ENCODE peak calls at places on chromosomes 12 and 14, in eight cellular contexts. Z is NK-92 treated with Interleukin-12 subunit alpha and Interleukin-12 subunit beta, amount 100 ng/mL, for 24 hours; B is hypothalamus; N is head of caudate nucleus; M is SIG-M5; A is left ventricle myocardium inferior; J is GM12892; C is fibroblast of mammary gland. D is an unnamed sample.

GRCh38 chr12:89566615-89567014 is 40.8 kb upstream of the POC1B start:
- DNase-seq in Z (no peak), B (no peak), N (no peak), M (no peak), A (no peak), J (no peak), C (peak), D (no peak)

GRCh38 chr14:100063314-100063941 is 1.8 kb upstream of the EVL start:
- DNase-seq in Z (no peak), B (no peak), N (no peak), M (no peak), A (no peak), J (no peak), C (no peak), D (no peak)

GRCh38 chr12:131720921-131721320 is 10.0 kb downstream of the SFSWAP start:
- DNase-seq in Z (no peak), B (no peak), N (peak), M (no peak), A (no peak), J (no peak), C (peak), D (no peak)

GRCh38 chr12:14558377-14559051 is 9.2 kb downstream of the PLBD1 start:
- DNase-seq in Z (no peak), B (no peak), N (no peak), M (peak), A (no peak), J (no peak), C (no peak), D (no peak)

GRCh38 chr12:54421175-54421872 is 2.3 kb upstream of the ITGA5 start:
- DNase-seq in Z (no peak), B (no peak), N (no peak), M (no peak), A (peak), J (no peak), C (peak), D (no peak)

GRCh38 chr14:92282669-92283068 is 40.3 kb upstream of the SLC24A4 start:
- DNase-seq in Z (no peak), B (no peak), N (no peak), M (no peak), A (no peak), J (no peak), C (no peak), D (no peak)

GRCh38 chr12:70070494-70071007 is 172.7 kb upstream of the CNOT2 start:
- DNase-seq in Z (no peak), B (no peak), N (no peak), M (no peak), A (no peak), J (no peak), C (peak), D (no peak)

GRCh38 chr14:23570806-23571483 is 3.4 kb upstream of the AP1G2 start:
- DNase-seq in Z (no peak), B (no peak), N (peak), M (no peak), A (no peak), J (no peak), C (no peak), D (no peak)

GRCh38 chr12:124876171-124876570 is 12.5 kb upstream of the SCARB1 start:
- DNase-seq in Z (no peak), B (no peak), N (no peak), M (no peak), A (no peak), J (no peak), C (no peak), D (no peak)

GRCh38 chr14:51370758-51371386 is 130.8 kb downstream of the TMX1 start:
- DNase-seq in Z (no peak), B (no peak), N (no peak), M (no peak), A (no peak), J (no peak), C (peak), D (no peak)

GRCh38 chr12:80846930-80847329 is 90.8 kb downstream of the LIN7A start:
- DNase-seq in Z (no peak), B (no peak), N (no peak), M (no peak), A (no peak), J (no peak), C (no peak), D (no peak)

GRCh38 chr12:40551466-40551865 is 140.8 kb upstream of the CNTN1 start:
- DNase-seq in Z (no peak), B (no peak), N (no peak), M (no peak), A (no peak), J (no peak), C (peak), D (no peak)

GRCh38 chr12:102314821-102315220 is 117.2 kb upstream of the PMCH start:
- DNase-seq in Z (no peak), B (no peak), N (no peak), M (no peak), A (no peak), J (no peak), C (no peak), D (no peak)

GRCh38 chr14:95054346-95055280 is 102.7 kb downstream of the DICER1 start:
- DNase-seq in Z (no peak), B (no peak), N (no peak), M (no peak), A (no peak), J (no peak), C (no peak), D (no peak)

GRCh38 chr12:101653503-101653902 is 43.9 kb upstream of the CHPT1 start:
- DNase-seq in Z (no peak), B (no peak), N (no peak), M (no peak), A (no peak), J (no peak), C (no peak), D (no peak)

GRCh38 chr14:104981699-104982541 is 3.7 kb upstream of the CLBA1 start:
- DNase-seq in Z (no peak), B (no peak), N (no peak), M (no peak), A (no peak), J (no peak), C (no peak), D (no peak)

GRCh38 chr12:120115066-120115465 is 1.5 kb downstream of the RAB35 start:
- DNase-seq in Z (no peak), B (no peak), N (no peak), M (no peak), A (no peak), J (no peak), C (no peak), D (no peak)

GRCh38 chr12:89353823-89354629 is 1.7 kb upstream of the DUSP6 start:
- DNase-seq in Z (no peak), B (no peak), N (peak), M (no peak), A (peak), J (peak), C (peak), D (peak)